ENCODE peak calls at places on chromosomes 5 and 9, in five cellular contexts. G, M, U, F and S are unnamed samples.

GRCh38 chr9:121372239-121372562 is 2.2 kb upstream of the STOM start:
- DNase-seq in U (no peak), M (no peak), F (no peak), G (no peak), S (no peak)

GRCh38 chr9:95506692-95507455 is 9.9 kb downstream of the PTCH1 start:
- DNase-seq in U (peak), F (peak), M (peak), G (peak), S (peak)

GRCh38 chr9:8887369-8887768 is 1087.8 kb upstream of the DMAC1 start:
- DNase-seq in G (no peak), F (no peak), M (no peak), U (no peak), S (no peak)

GRCh38 chr5:7392401-7393024 is 3.4 kb upstream of the ADCY2 start:
- DNase-seq in F (peak), U (no peak), G (peak), M (peak), S (peak)

GRCh38 chr5:172871982-172872381 is 37.9 kb downstream of the ERGIC1 start:
- DNase-seq in F (no peak), G (no peak), U (no peak), M (no peak), S (peak)

GRCh38 chr9:76177924-76178323 is 216.3 kb downstream of the RFK start:
- DNase-seq in F (no peak), M (no peak), U (no peak), G (no peak), S (no peak)

GRCh38 chr9:95048225-95049087 is 269.1 kb downstream of the FANCC start:
- DNase-seq in F (peak), U (peak), M (peak), G (peak), S (no peak)

GRCh38 chr9:31556667-31557463 is 827.6 kb upstream of the ACO1 start:
- DNase-seq in U (no peak), G (no peak), F (no peak), M (no peak), S (no peak)

GRCh38 chr5:32173394-32174010 is 617 bp downstream of the GOLPH3 start:
- DNase-seq in G (peak), F (no peak), U (peak), M (peak), S (no peak)

GRCh38 chr5:172801184-172801671 is 30.2 kb upstream of the DUSP1 start:
- DNase-seq in F (no peak), U (no peak), G (no peak), M (no peak), S (peak)

GRCh38 chr5:41083306-41083705 is 12.2 kb upstream of the MROH2B start:
- DNase-seq in F (no peak), U (no peak), M (no peak), G (no peak), S (no peak)

GRCh38 chr5:173094012-173094661 is 38.0 kb downstream of the CREBRF start:
- DNase-seq in U (no peak), M (no peak), G (no peak), F (no peak), S (peak)

GRCh38 chr9:128473104-128473503 is 17.3 kb downstream of the ODF2 start:
- DNase-seq in U (no peak), F (no peak), G (no peak), M (no peak), S (no peak)

GRCh38 chr9:69340631-69341030 is 15.6 kb downstream of the ENTREP1 start:
- DNase-seq in U (no peak), F (no peak), M (no peak), G (no peak), S (no peak)

GRCh38 chr5:91031396-91031741 is 351.7 kb downstream of the ARRDC3 start:
- DNase-seq in M (no peak), G (no peak), F (no peak), U (no peak), S (no peak)

GRCh38 chr9:131747352-131747751 is 7.5 kb upstream of the RAPGEF1 start:
- DNase-seq in U (no peak), G (no peak), F (no peak), M (peak), S (peak)

GRCh38 chr5:137587952-137588351 is 88.8 kb upstream of the SPOCK1 start:
- DNase-seq in G (no peak), M (no peak), F (no peak), U (no peak), S (no peak)

GRCh38 chr9:38035873-38036272 is 33.2 kb downstream of the SHB start:
- DNase-seq in M (no peak), G (no peak), F (no peak), U (no peak), S (peak)